ENCODE peak calls at places on chromosome 12, in ten cellular contexts. A, R, Y, C, Q, I, U, K, T and G are unnamed samples.
A peak's percentile ranks its signal among the peaks of the same experiment; 100 is the strongest.

GRCh38 chr12:20601668-20602280 is 93.4 kb upstream of the SLCO1C1 start:
- DNase-seq in K (no peak), R (peak; percentile 81), U (no peak), I (peak; percentile 50), A (no peak), C (peak; percentile 78), Y (no peak), T (no peak), Q (no peak), G (peak; percentile 85)

GRCh38 chr12:11882301-11883019 is 188.3 kb upstream of the BCL2L14 start:
- DNase-seq in T (no peak), Y (no peak), Q (no peak), A (no peak), I (no peak), K (no peak), U (no peak), R (no peak), C (no peak), G (no peak)

GRCh38 chr12:131710464-131711457 is at the start of gene SFSWAP:
- DNase-seq in U (peak; percentile 81), Q (peak; percentile 38), T (peak; percentile 83), A (peak; percentile 22), C (peak; percentile 83), R (peak; percentile 87), Y (peak; percentile 82), I (peak; percentile 83), K (peak; percentile 73), G (peak; percentile 75)

GRCh38 chr12:96310067-96310466 is 90.2 kb downstream of the CDK17 start:
- DNase-seq in A (no peak), U (no peak), Q (no peak), C (no peak), K (no peak), I (no peak), Y (no peak), T (no peak), R (no peak), G (no peak)

GRCh38 chr12:12704593-12705230 is 8.7 kb upstream of the GPR19 start:
- DNase-seq in R (peak; percentile 96), K (peak; percentile 67), Y (peak; percentile 67), Q (peak; percentile 78), T (no peak), I (peak; percentile 90), C (peak; percentile 97), U (peak; percentile 84), A (peak; percentile 84), G (peak; percentile 98)

GRCh38 chr12:21697829-21698630 is 40.4 kb upstream of the LDHB start:
- DNase-seq in Q (no peak), A (peak; percentile 11), Y (no peak), K (no peak), C (peak; percentile 78), I (peak; percentile 41), U (no peak), T (no peak), R (peak; percentile 61), G (peak; percentile 64)

GRCh38 chr12:123761841-123762714 is at the start of gene DNAH10:
- DNase-seq in Y (no peak), K (no peak), R (peak; percentile 35), I (peak; percentile 81), C (no peak), U (peak; percentile 37), T (no peak), A (no peak), Q (no peak), G (peak; percentile 15)

GRCh38 chr12:52207106-52207505 is 15.3 kb upstream of the KRT80 start:
- DNase-seq in C (no peak), I (no peak), K (no peak), R (no peak), Q (no peak), U (no peak), T (peak; percentile 61), A (no peak), Y (no peak), G (no peak)

GRCh38 chr12:55974308-55974724 is 438 bp downstream of the RAB5B start:
- DNase-seq in C (no peak), T (no peak), Y (no peak), K (peak; percentile 60), R (peak; percentile 58), Q (peak; percentile 50), I (peak; percentile 76), A (no peak), U (peak; percentile 43), G (peak; percentile 62)

GRCh38 chr12:133235401-133236112 is at the start of gene ANHX:
- DNase-seq in U (peak; percentile 49), Q (no peak), K (no peak), Y (no peak), C (no peak), A (no peak), T (peak; percentile 53), I (no peak), R (no peak), G (no peak)

GRCh38 chr12:50248883-50249282 is 34.4 kb downstream of the LIMA1 start:
- DNase-seq in T (no peak), A (no peak), C (peak; percentile 40), U (no peak), K (no peak), Q (no peak), R (no peak), I (no peak), Y (no peak), G (no peak)

GRCh38 chr12:115456946-115457689 is 773.1 kb upstream of the TBX3 start:
- DNase-seq in A (no peak), R (no peak), I (peak; percentile 62), Y (no peak), U (no peak), Q (no peak), C (no peak), T (no peak), K (peak; percentile 33), G (peak; percentile 23)

GRCh38 chr12:80175307-80175930 is 76.1 kb downstream of the OTOGL start:
- DNase-seq in A (no peak), T (no peak), Q (no peak), K (no peak), R (no peak), Y (no peak), U (no peak), C (peak; percentile 28), I (no peak), G (no peak)

GRCh38 chr12:3199551-3200031 is 122.4 kb downstream of the TSPAN9 start:
- DNase-seq in I (peak; percentile 82), K (peak; percentile 54), U (peak; percentile 42), Q (no peak), T (no peak), R (peak; percentile 37), C (peak; percentile 8), Y (no peak), A (no peak), G (peak; percentile 68)

GRCh38 chr12:68815232-68815927 is 7.4 kb downstream of the MDM2 start:
- DNase-seq in U (no peak), T (no peak), K (no peak), A (no peak), Q (no peak), R (no peak), C (no peak), Y (no peak), I (no peak), G (no peak)
- H3K4me3 ChIP-seq in U (no peak overlapping the region), T (no peak overlapping the region), K (no peak overlapping the region), A (peak overlapping the region; percentile 25), Q (no peak overlapping the region), R (no peak overlapping the region), C (peak overlapping the region; percentile 11), Y (no peak overlapping the region), I (no peak overlapping the region), G (no peak overlapping the region)

GRCh38 chr12:15209782-15210181 is 11.4 kb downstream of the RERG start:
- DNase-seq in A (no peak), I (no peak), K (no peak), Y (no peak), T (no peak), U (no peak), Q (no peak), R (peak; percentile 69), C (peak; percentile 80), G (peak; percentile 89)

GRCh38 chr12:15206831-15207394 is 14.3 kb downstream of the RERG start:
- DNase-seq in Y (no peak), Q (no peak), T (no peak), C (no peak), U (no peak), R (no peak), I (no peak), A (no peak), K (no peak), G (no peak)

GRCh38 chr12:15208871-15209656 is 12.2 kb downstream of the RERG start:
- DNase-seq in R (peak; percentile 70), I (no peak), K (no peak), Y (no peak), Q (no peak), C (peak; percentile 7), T (no peak), U (no peak), A (no peak), G (peak; percentile 79)

GRCh38 chr12:15206338-15206737 is 14.9 kb downstream of the RERG start:
- DNase-seq in T (no peak), K (no peak), Q (no peak), A (no peak), I (no peak), U (no peak), Y (no peak), R (no peak), C (no peak), G (no peak)

GRCh38 chr12:15208140-15208539 is 13.1 kb downstream of the RERG start:
- DNase-seq in K (no peak), I (no peak), Y (no peak), U (no peak), Q (no peak), A (no peak), C (peak; percentile 34), T (no peak), R (peak; percentile 64), G (peak; percentile 67)
- TF ChIP-seq CTCF in K (no peak), I (peak; percentile 47), Y (peak; percentile 23), U (peak; percentile 24), Q (no peak), A (peak; percentile 12), C (peak; percentile 41), T (peak; percentile 46), R (peak; percentile 49), G (peak; percentile 56)

GRCh38 chr12:121927798-121928197 is 9.4 kb downstream of the CFAP251 start:
- DNase-seq in T (no peak), Y (no peak), R (no peak), K (no peak), U (no peak), Q (no peak), I (no peak), C (no peak), A (no peak), G (no peak)
- H3K4me3 ChIP-seq in T (no peak overlapping the region), Y (no peak overlapping the region), R (no peak overlapping the region), K (no peak overlapping the region), U (no peak overlapping the region), Q (no peak overlapping the region), I (no peak overlapping the region), C (no peak overlapping the region), A (no peak overlapping the region), G (no peak overlapping the region)

DNA sequence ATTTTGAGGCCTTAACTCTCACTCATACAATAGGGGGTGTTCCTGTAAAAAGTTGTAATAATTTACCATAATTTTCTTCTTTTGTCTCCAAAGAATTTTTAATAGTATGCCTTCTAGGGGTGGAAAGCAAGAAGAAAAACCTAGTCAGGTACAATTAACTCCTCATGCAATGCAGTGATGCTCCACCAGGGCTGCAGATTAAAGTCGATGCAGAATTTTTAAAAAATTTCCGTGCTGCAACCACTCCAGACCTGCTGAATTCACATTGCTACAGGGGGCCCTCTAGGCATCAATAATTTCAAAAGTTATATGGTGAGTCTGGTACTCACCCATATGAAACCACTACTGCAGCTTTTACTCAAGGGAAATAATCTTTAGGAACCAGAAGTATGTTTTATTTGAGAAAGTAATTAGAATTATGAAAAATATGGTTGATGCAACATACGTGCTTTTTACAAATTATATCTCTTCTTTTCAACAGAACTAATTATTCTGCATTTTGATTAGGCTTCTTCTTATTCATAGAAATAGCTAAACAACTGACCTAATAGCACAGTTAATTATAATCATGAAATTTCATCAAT is 353.2 kb downstream of the BCAT1 start:
- DNase-seq in I (peak; percentile 23), Y (no peak), Q (no peak), C (peak; percentile 11), K (no peak), A (no peak), R (peak; percentile 14), T (no peak), U (no peak), G (peak; percentile 74)
- TF ChIP-seq CTCF in I (peak; percentile 41), Y (no peak), Q (no peak), C (peak; percentile 55), K (no peak), A (peak; percentile 27), R (peak; percentile 39), T (no peak), U (peak; percentile 11), G (peak; percentile 76)